ENCODE peak calls at places on chromosomes 4 and X, in ten cellular contexts. Z is A549, M is upper lobe of right lung, P is psoas muscle, T is fibroblast of lung, O is stomach, G is astrocyte, V is ascending aorta, S is neural progenitor cell, R is GM12878. D is an unnamed sample.

GRCh38 chr4:8332038-8332857 is 62.7 kb downstream of the HTRA3 start:
- DNase-seq in O (peak; percentile 19), G (no peak), P (no peak), Z (no peak), V (no peak), T (no peak), M (peak; percentile 38), S (no peak), R (no peak), D (peak; percentile 34)

GRCh38 chrX:48976086-48976485 is 4.4 kb upstream of the KCND1 start:
- DNase-seq in Z (no peak), R (no peak), M (no peak), S (no peak), P (no peak), V (no peak), G (no peak), O (no peak), T (no peak), D (no peak)

GRCh38 chr4:85968945-85969830 is 390.7 kb downstream of the MAPK10 start:
- DNase-seq in G (peak; percentile 67), R (no peak), S (peak; percentile 57), P (no peak), O (no peak), Z (peak; percentile 18), V (no peak), M (no peak), T (peak; percentile 69), D (no peak)

GRCh38 chrX:85499400-85499799 is 119.9 kb upstream of the POF1B start:
- DNase-seq in O (no peak), T (no peak), M (no peak), P (no peak), G (no peak), R (no peak), V (no peak), Z (no peak), S (no peak), D (no peak)

GRCh38 chr4:53682196-53682595 is 90.9 kb upstream of the LNX1 start:
- DNase-seq in P (no peak), S (no peak), O (no peak), M (no peak), G (peak; percentile 83), T (peak; percentile 47), V (no peak), Z (no peak), R (no peak), D (no peak)

GRCh38 chr4:28973591-28974350 is 1746.4 kb upstream of the PCDH7 start:
- DNase-seq in Z (no peak), P (no peak), R (no peak), V (no peak), T (peak; percentile 6), S (no peak), M (no peak), O (no peak), G (peak; percentile 2), D (no peak)

GRCh38 chr4:73660808-73661207 is 40.6 kb upstream of the RASSF6 start:
- DNase-seq in V (no peak), S (no peak), P (no peak), G (no peak), O (no peak), Z (no peak), M (no peak), T (no peak), R (no peak), D (no peak)

GRCh38 chr4:26520728-26521442 is 30.6 kb upstream of the CCKAR start:
- DNase-seq in M (no peak), T (no peak), V (no peak), R (no peak), Z (no peak), G (peak; percentile 63), P (no peak), S (no peak), O (no peak), D (no peak)

GRCh38 chrX:37378830-37379229 is 29.7 kb downstream of the PRRG1 start:
- DNase-seq in G (no peak), M (no peak), P (no peak), T (peak; percentile 25), S (no peak), R (no peak), V (no peak), Z (no peak), O (no peak), D (no peak)

DNA sequence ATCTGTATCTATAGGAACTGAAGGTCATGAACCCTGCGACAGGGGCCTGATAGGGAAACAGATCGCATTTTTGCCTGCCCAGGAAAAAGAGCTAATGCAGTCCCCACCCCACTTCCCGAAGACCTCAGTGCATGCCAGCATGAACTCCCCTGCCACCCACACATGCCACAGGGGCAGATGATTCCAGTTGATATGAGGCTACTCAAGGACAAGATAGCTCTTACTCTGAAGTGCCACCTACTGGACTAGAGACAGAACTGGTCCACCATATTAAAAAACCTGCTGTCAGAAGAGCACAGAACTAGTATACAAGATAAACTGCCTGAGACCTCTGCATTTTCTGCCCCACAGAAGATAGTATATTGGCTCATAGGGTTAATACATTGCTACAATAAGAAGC is 68.0 kb downstream of the YIPF7 start:
- DNase-seq in V (no peak), P (no peak), M (no peak), G (no peak), R (no peak), T (no peak), Z (no peak), S (peak; percentile 21), O (no peak), D (no peak)
- TF ChIP-seq CTCF in V (no peak), P (no peak), M (no peak), G (no peak), R (peak; percentile 46), T (no peak), Z (no peak), S (peak; percentile 55), O (no peak), D (no peak)

GRCh38 chr4:119032921-119033685 is 102.5 kb upstream of the MYOZ2 start:
- DNase-seq in P (no peak), M (no peak), R (no peak), V (no peak), O (no peak), T (no peak), G (no peak), S (no peak), Z (no peak), D (no peak)
- H3K4me1 ChIP-seq in P (peaks cover 26% of the 10 kb centered on the region), M (peaks cover 12% of the 10 kb centered on the region), R (no peaks in the 10 kb centered on the region), V (no peaks in the 10 kb centered on the region), O (peaks cover 11% of the 10 kb centered on the region), T (peaks cover 11% of the 10 kb centered on the region), G (peaks cover 15% of the 10 kb centered on the region), S (no peaks in the 10 kb centered on the region), Z (peaks cover 17% of the 10 kb centered on the region), D (no peaks in the 10 kb centered on the region)

GRCh38 chr4:146638801-146639351 is at the start of gene POU4F2:
- DNase-seq in Z (no peak), T (no peak), O (no peak), R (no peak), P (no peak), G (peak; percentile 3), M (peak; percentile 64), S (peak; percentile 76), V (no peak), D (no peak)

GRCh38 chr4:146634825-146635224 is 3.9 kb upstream of the POU4F2 start:
- DNase-seq in O (no peak), Z (no peak), R (no peak), M (no peak), T (no peak), V (no peak), G (no peak), P (no peak), S (no peak), D (no peak)

GRCh38 chr4:146637853-146638800 is 566 bp upstream of the POU4F2 start:
- DNase-seq in V (no peak), T (no peak), P (no peak), R (no peak), G (no peak), O (no peak), M (no peak), S (peak; percentile 46), Z (no peak), D (peak; percentile 36)

GRCh38 chr4:146633471-146633800 is 5.3 kb upstream of the POU4F2 start:
- DNase-seq in V (no peak), R (no peak), O (no peak), T (no peak), Z (no peak), G (no peak), P (no peak), M (no peak), S (no peak), D (no peak)

DNA sequence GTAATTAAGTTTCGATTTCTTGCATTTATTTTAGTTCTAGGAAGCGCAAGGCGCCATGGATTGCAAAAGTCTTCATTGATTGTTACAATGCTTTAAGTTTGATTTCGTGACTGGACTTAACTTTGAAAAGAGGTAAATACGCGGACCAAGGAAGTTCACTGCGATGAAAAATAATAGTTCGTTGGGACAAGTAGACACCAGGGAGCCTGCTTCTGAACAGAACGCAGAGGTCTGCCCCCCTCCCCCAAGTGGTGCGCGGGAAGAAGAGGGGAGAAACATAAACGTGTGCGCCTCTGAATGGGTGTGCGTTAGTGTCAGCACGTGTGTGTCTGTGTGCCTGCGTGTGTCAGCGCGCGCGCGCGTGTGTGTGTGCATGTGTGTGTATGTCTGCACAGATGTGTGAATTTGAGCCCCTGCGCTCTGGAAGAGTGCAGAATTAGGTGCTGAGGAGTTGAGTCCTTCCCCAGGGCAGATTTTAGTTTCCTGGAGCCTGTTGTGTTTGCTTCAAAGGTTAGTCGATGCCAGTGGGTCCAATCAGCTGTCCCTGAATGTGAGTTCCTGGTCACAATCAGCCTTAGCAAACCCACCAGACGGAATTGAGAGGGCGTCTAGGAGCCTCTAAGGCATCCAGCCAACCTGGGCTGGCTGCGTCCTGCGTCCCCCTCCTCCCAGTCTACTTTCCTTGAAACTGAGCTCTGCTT is 5.8 kb upstream of the POU4F2 start:
- DNase-seq in P (no peak), O (no peak), T (no peak), S (no peak), M (no peak), V (no peak), G (no peak), Z (no peak), R (no peak), D (no peak)
- H3K27ac ChIP-seq in P (no peak overlapping the region), O (no peak overlapping the region), T (no peak overlapping the region), S (no peak overlapping the region), M (no peak overlapping the region), V (no peak overlapping the region), G (no peak overlapping the region), Z (no peak overlapping the region), R (no peak overlapping the region), D (no peak overlapping the region)

DNA sequence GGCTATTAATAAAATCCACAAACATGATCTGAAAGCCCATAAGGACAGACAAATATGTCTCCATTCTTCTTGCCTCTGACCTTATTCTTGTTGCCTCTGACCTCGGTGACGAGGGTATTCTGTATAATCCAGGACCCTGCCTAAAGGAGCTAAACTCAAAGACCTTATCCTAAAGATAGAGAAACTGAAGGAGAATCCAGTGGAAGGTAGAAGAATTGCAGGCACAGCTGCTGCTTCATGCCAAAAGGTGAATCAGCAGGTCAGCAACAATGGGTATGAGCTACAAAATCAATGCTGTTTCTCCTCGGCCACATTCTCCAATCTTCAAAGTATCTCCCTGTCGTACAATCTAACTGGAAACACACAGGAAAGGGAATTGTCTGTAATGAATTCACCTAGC is 71.4 kb downstream of the INTS6L start:
- DNase-seq in T (no peak), M (no peak), R (no peak), S (no peak), Z (no peak), P (no peak), O (no peak), G (no peak), V (no peak), D (no peak)
- TF ChIP-seq CTCF in T (no peak), M (no peak), R (peak; percentile 6), S (no peak), Z (no peak), P (no peak), O (no peak), G (no peak), V (no peak), D (no peak)

GRCh38 chrX:21943460-21944135 is 3.1 kb downstream of the SMS start:
- DNase-seq in G (peak; percentile 94), Z (peak; percentile 20), T (peak; percentile 89), M (no peak), S (no peak), V (no peak), O (no peak), P (no peak), R (no peak), D (no peak)
- H3K4me1 ChIP-seq in G (peaks cover 46% of the 10 kb centered on the region), Z (peaks cover 49% of the 10 kb centered on the region), T (peaks cover 13% of the 10 kb centered on the region), M (peaks cover 6% of the 10 kb centered on the region), S (peaks cover 25% of the 10 kb centered on the region), V (no peaks in the 10 kb centered on the region), O (peaks cover 27% of the 10 kb centered on the region), P (no peaks in the 10 kb centered on the region), R (no peaks in the 10 kb centered on the region), D (peaks cover 15% of the 10 kb centered on the region)